ENCODE peak calls at places on chromosomes 1 and 21, in seven cellular contexts. S is trophoblast cell, Y is IMR-90, D is neuronal stem cell, R is mesendoderm, J is H9, B is H1. N is an unnamed sample.

GRCh38 chr1:109815809-109816791 is 52.4 kb upstream of the EPS8L3 start:
- DNase-seq in S (no peak), Y (no peak), D (no peak), R (no peak), J (peak), B (no peak), N (no peak)

GRCh38 chr1:180040034-180040433 is 85.4 kb downstream of the CEP350 start:
- DNase-seq in S (no peak), Y (peak), D (no peak), R (no peak), J (no peak), B (no peak), N (peak)

GRCh38 chr1:62012821-62013220 is 181.8 kb upstream of the L1TD1 start:
- DNase-seq in S (no peak), Y (no peak), D (no peak), R (no peak), J (no peak), B (no peak), N (no peak)

GRCh38 chr1:110850632-110851031 is 22.3 kb upstream of the CD53 start:
- DNase-seq in S (no peak), Y (no peak), D (no peak), R (no peak), J (no peak), B (no peak), N (no peak)

GRCh38 chr1:5001466-5001865 is 347.1 kb downstream of the AJAP1 start:
- DNase-seq in S (no peak), Y (no peak), D (peak), R (peak), J (no peak), B (no peak), N (no peak)

GRCh38 chr1:86696522-86696921 is 7.9 kb upstream of the SH3GLB1 start:
- DNase-seq in S (no peak), Y (peak), D (no peak), R (no peak), J (no peak), B (no peak), N (no peak)

GRCh38 chr1:162580315-162580714 is 18.8 kb downstream of the UAP1 start:
- DNase-seq in S (no peak), Y (no peak), D (no peak), R (no peak), J (no peak), B (no peak), N (no peak)

GRCh38 chr21:45378258-45378966 is 26.6 kb upstream of the COL18A1 start:
- DNase-seq in S (no peak), Y (peak), D (peak), R (peak), J (peak), B (peak), N (peak)

GRCh38 chr1:18387307-18387706 is 93.4 kb upstream of the KLHDC7A start:
- DNase-seq in S (no peak), Y (no peak), D (no peak), R (no peak), J (no peak), B (no peak), N (no peak)

GRCh38 chr1:210418863-210419641 is 90.3 kb downstream of the HHAT start:
- DNase-seq in S (no peak), Y (no peak), D (no peak), R (no peak), J (no peak), B (no peak), N (no peak)

GRCh38 chr1:11719313-11720032 is 16.5 kb upstream of the AGTRAP start:
- DNase-seq in S (peak), Y (peak), D (peak), R (peak), J (peak), B (no peak), N (peak)

GRCh38 chr1:59124166-59124565 is 172.7 kb upstream of the FGGY start:
- DNase-seq in S (no peak), Y (peak), D (no peak), R (no peak), J (no peak), B (no peak), N (peak)

GRCh38 chr1:187948170-187948794 is 1119.5 kb downstream of the PLA2G4A start:
- DNase-seq in S (no peak), Y (no peak), D (no peak), R (no peak), J (no peak), B (no peak), N (no peak)

GRCh38 chr1:197519741-197520334 is 251.8 kb downstream of the CRB1 start:
- DNase-seq in S (no peak), Y (peak), D (no peak), R (peak), J (no peak), B (no peak), N (peak)

GRCh38 chr21:46149205-46149901 is 6.0 kb downstream of the FTCD start:
- DNase-seq in S (no peak), Y (no peak), D (no peak), R (no peak), J (no peak), B (no peak), N (no peak)

GRCh38 chr1:38037481-38037939 is 9.1 kb downstream of the POU3F1 start:
- DNase-seq in S (no peak), Y (no peak), D (no peak), R (no peak), J (no peak), B (no peak), N (no peak)

GRCh38 chr1:64743954-64744491 is 852 bp upstream of the RAVER2 start:
- DNase-seq in S (no peak), Y (no peak), D (no peak), R (no peak), J (no peak), B (no peak), N (no peak)

GRCh38 chr1:199946305-199947155 is 81.0 kb upstream of the NR5A2 start:
- DNase-seq in S (no peak), Y (no peak), D (no peak), R (no peak), J (no peak), B (no peak), N (no peak)

GRCh38 chr1:15336866-15337265 is 72.8 kb upstream of the EFHD2 start:
- DNase-seq in S (no peak), Y (no peak), D (no peak), R (no peak), J (no peak), B (no peak), N (no peak)
- H3K4ac ChIP-seq in S (no peak), Y (peak), D (no peak), R (no peak), J (no peak), B (no peak), N (peak)

GRCh38 chr1:178273707-178274410 is 180.0 kb downstream of the RASAL2 start:
- DNase-seq in S (peak), Y (peak), D (no peak), R (peak), J (no peak), B (no peak), N (no peak)
- H3K4ac ChIP-seq in S (no peak), Y (no peak), D (no peak), R (no peak), J (no peak), B (no peak), N (no peak)

DNA sequence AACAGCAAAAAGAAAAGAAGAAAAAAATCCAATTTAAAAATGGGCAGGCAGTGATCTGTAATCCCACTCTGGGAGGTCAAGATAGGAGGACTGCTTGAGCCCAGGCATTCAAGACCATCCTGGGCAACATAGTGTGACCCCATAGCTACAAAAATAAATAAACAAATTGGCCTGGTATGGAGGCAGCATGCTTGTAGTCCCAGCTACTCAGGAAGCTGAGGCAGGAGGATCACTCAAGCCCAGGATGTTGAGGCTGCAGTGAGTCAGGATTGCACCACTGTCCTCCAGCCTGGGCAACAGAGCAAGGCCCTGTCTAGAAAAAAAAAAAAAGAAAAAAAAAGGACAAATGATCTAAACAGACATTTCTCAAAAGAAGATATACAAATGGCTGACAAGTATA is 99.6 kb downstream of the EIF4G3 start:
- DNase-seq in S (no peak), Y (peak), D (no peak), R (peak), J (no peak), B (no peak), N (peak)
- H3K4ac ChIP-seq in S (no peak), Y (no peak), D (no peak), R (no peak), J (no peak), B (no peak), N (no peak)

GRCh38 chr1:171699526-171699925 is 42.3 kb downstream of the VAMP4 start:
- DNase-seq in S (no peak), Y (peak), D (peak), R (no peak), J (no peak), B (no peak), N (no peak)

GRCh38 chr1:171707583-171707982 is 34.3 kb downstream of the VAMP4 start:
- DNase-seq in S (no peak), Y (no peak), D (no peak), R (no peak), J (no peak), B (no peak), N (no peak)

GRCh38 chr1:171702598-171702997 is 39.3 kb downstream of the VAMP4 start:
- DNase-seq in S (no peak), Y (no peak), D (no peak), R (no peak), J (no peak), B (no peak), N (no peak)
- H3K4ac ChIP-seq in S (no peak), Y (no peak), D (no peak), R (no peak), J (no peak), B (no peak), N (no peak)

GRCh38 chr1:220454155-220454777 is 73.7 kb upstream of the MARK1 start:
- DNase-seq in S (no peak), Y (no peak), D (no peak), R (no peak), J (no peak), B (no peak), N (no peak)

GRCh38 chr1:220453371-220453770 is 74.6 kb upstream of the MARK1 start:
- DNase-seq in S (no peak), Y (no peak), D (no peak), R (no peak), J (no peak), B (no peak), N (no peak)

GRCh38 chr1:220458936-220459335 is 69.0 kb upstream of the MARK1 start:
- DNase-seq in S (no peak), Y (no peak), D (no peak), R (no peak), J (no peak), B (no peak), N (no peak)

GRCh38 chr1:220455559-220455958 is 72.4 kb upstream of the MARK1 start:
- DNase-seq in S (no peak), Y (no peak), D (no peak), R (no peak), J (no peak), B (no peak), N (no peak)

DNA sequence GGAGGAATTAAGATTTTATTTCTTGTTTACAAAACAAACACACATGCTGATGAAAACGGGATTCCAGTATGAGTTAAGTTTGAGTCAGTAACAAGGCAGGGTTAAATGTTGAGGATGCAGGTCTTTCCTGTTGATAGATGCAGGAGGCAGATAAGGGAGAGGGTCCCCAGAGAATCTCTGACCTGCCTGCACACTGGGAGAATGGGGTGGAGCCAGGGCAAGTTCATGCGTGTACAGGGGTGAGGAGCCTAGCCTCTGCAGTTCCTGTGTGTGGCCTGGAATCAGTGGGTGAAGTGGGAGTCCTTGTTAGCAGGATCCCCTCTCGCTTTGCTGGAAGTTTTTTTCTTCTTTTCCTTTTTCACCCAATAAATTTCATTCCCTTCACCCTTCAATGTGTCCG is 70.0 kb upstream of the MARK1 start:
- DNase-seq in S (no peak), Y (no peak), D (no peak), R (no peak), J (no peak), B (no peak), N (no peak)
- H3K4ac ChIP-seq in S (no peak), Y (no peak), D (no peak), R (no peak), J (no peak), B (no peak), N (no peak)